ENCODE peak calls at places on chromosomes 6 and 20, in five cellular contexts. D is heart left ventricle, V is lower leg skin, I is tibial nerve, J is ovary. O is an unnamed sample.
A peak's percentile ranks its signal among the peaks of the same experiment; 100 is the strongest.

GRCh38 chr6:158402184-158402583 is 89.9 kb downstream of the TULP4 start:
- DNase-seq in D (no peak), V (no peak), I (no peak), J (no peak), O (no peak)

GRCh38 chr6:29005183-29005885 is at the start of gene ZNF311:
- DNase-seq in D (no peak), V (peak; percentile 67), I (peak; percentile 60), J (peak; percentile 54), O (peak; percentile 60)

GRCh38 chr6:15549371-15549770 is 113.5 kb downstream of the DTNBP1 start:
- DNase-seq in D (no peak), V (no peak), I (no peak), J (no peak), O (no peak)

GRCh38 chr20:19964289-19965263 is 52.6 kb upstream of the NAA20 start:
- DNase-seq in D (peak; percentile 70), V (peak; percentile 89), I (peak; percentile 67), J (peak; percentile 55), O (peak; percentile 53)

GRCh38 chr6:33808781-33809180 is 5.0 kb upstream of the MLN start:
- DNase-seq in D (no peak), V (no peak), I (no peak), J (no peak), O (no peak)

GRCh38 chr20:5215592-5216304 is 88.9 kb downstream of the CDS2 start:
- DNase-seq in D (no peak), V (no peak), I (no peak), J (no peak), O (no peak)

GRCh38 chr6:10837009-10837691 is 1.2 kb downstream of the MAK start:
- DNase-seq in D (peak; percentile 66), V (no peak), I (peak; percentile 17), J (peak; percentile 22), O (peak; percentile 16)

GRCh38 chr6:138817799-138818198 is 21.9 kb downstream of the ECT2L start:
- DNase-seq in D (no peak), V (peak; percentile 85), I (no peak), J (no peak), O (peak; percentile 89)

GRCh38 chr6:105594821-105595220 is 191.9 kb upstream of the PREP start:
- DNase-seq in D (no peak), V (no peak), I (no peak), J (no peak), O (no peak)

GRCh38 chr6:135953800-135954199 is 102.3 kb downstream of the PDE7B start:
- DNase-seq in D (no peak), V (no peak), I (no peak), J (no peak), O (no peak)

GRCh38 chr6:105569706-105570105 is 166.8 kb upstream of the PREP start:
- DNase-seq in D (no peak), V (no peak), I (no peak), J (no peak), O (no peak)

GRCh38 chr6:106685833-106686232 is 56.5 kb downstream of the QRSL1 start:
- DNase-seq in D (no peak), V (no peak), I (no peak), J (no peak), O (no peak)

GRCh38 chr20:21265457-21266190 is 37.5 kb upstream of the XRN2 start:
- DNase-seq in D (no peak), V (no peak), I (no peak), J (no peak), O (no peak)

GRCh38 chr6:158233214-158233795 is 65.2 kb downstream of the GTF2H5 start:
- DNase-seq in D (no peak), V (no peak), I (no peak), J (no peak), O (no peak)

GRCh38 chr6:123806561-123806960 is 2.9 kb downstream of the NKAIN2 start:
- DNase-seq in D (no peak), V (no peak), I (no peak), J (no peak), O (no peak)

GRCh38 chr6:159594750-159595117 is 98.3 kb downstream of the SOD2 start:
- DNase-seq in D (no peak), V (no peak), I (no peak), J (no peak), O (no peak)

GRCh38 chr6:105601541-105602174 is 198.8 kb upstream of the PREP start:
- DNase-seq in D (peak; percentile 53), V (peak; percentile 91), I (peak; percentile 67), J (no peak), O (peak; percentile 67)

GRCh38 chr6:136592930-136593673 is 42.9 kb upstream of the MAP7 start:
- DNase-seq in D (no peak), V (no peak), I (no peak), J (no peak), O (no peak)

GRCh38 chr20:56072165-56072564 is 66.8 kb upstream of the CBLN4 start:
- DNase-seq in D (no peak), V (no peak), I (no peak), J (no peak), O (no peak)

GRCh38 chr6:157096522-157096921 is 226.8 kb downstream of the TMEM242 start:
- DNase-seq in D (no peak), V (no peak), I (no peak), J (no peak), O (no peak)

GRCh38 chr6:32763417-32763816 is at the start of gene HLA-DQB2:
- DNase-seq in D (no peak), V (no peak), I (no peak), J (no peak), O (no peak)

GRCh38 chr6:108497883-108498282 is 62.8 kb upstream of the FOXO3 start:
- DNase-seq in D (no peak), V (no peak), I (no peak), J (no peak), O (peak; percentile 12)

GRCh38 chr6:125267806-125268523 is 33.8 kb downstream of the HDDC2 start:
- DNase-seq in D (no peak), V (no peak), I (no peak), J (no peak), O (no peak)

GRCh38 chr6:73695619-73696421 is at the start of gene CD109:
- DNase-seq in D (peak; percentile 74), V (peak; percentile 63), I (peak; percentile 41), J (peak; percentile 43), O (peak; percentile 11)

GRCh38 chr6:75201901-75202672 is 3.8 kb downstream of the COL12A1 start:
- DNase-seq in D (no peak), V (no peak), I (peak; percentile 33), J (peak; percentile 65), O (peak; percentile 16)

GRCh38 chr6:101689695-101690094 is 296.2 kb downstream of the GRIK2 start:
- DNase-seq in D (no peak), V (no peak), I (no peak), J (no peak), O (no peak)

GRCh38 chr6:47047479-47048411 is 5.6 kb upstream of the ADGRF1 start:
- DNase-seq in D (no peak), V (peak; percentile 48), I (peak; percentile 74), J (no peak), O (peak; percentile 52)
- TF ChIP-seq CTCF in D (peak; percentile 67), V (peak; percentile 41), I (peak; percentile 73), J (peak; percentile 34), O (peak; percentile 69)

GRCh38 chr20:38338849-38339520 is 7.3 kb upstream of the LBP start:
- DNase-seq in D (no peak), V (no peak), I (peak; percentile 35), J (no peak), O (no peak)

GRCh38 chr20:38340693-38341092 is 5.6 kb upstream of the LBP start:
- DNase-seq in D (no peak), V (no peak), I (no peak), J (no peak), O (no peak)

GRCh38 chr20:38337561-38338140 is 8.6 kb upstream of the LBP start:
- DNase-seq in D (no peak), V (no peak), I (no peak), J (no peak), O (no peak)

GRCh38 chr20:38342196-38342595 is 4.1 kb upstream of the LBP start:
- DNase-seq in D (no peak), V (no peak), I (no peak), J (no peak), O (no peak)

DNA sequence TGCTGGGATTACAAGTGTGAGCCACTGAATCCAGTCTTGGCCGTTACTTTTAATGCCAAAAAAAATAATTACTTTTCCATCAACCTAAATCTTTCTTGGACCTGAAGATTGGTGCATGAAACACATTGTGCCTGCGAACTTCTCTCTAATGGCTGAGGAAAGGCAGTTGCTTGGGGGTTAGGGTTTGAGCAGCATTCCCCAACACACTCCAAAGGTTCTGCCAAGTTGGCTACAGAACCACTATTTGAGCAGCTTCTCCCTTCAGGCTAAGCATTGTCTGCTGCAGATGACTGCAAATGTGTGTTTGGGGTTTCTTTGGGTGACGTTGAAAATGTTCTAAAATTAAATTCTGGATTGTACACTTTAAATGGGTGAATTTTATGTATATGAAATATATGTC is 6.3 kb upstream of the LBP start:
- DNase-seq in D (no peak), V (no peak), I (no peak), J (no peak), O (no peak)
- H3K4me3 ChIP-seq in D (no peak overlapping the region), V (no peak overlapping the region), I (no peak overlapping the region), J (no peak overlapping the region), O (no peak overlapping the region)

GRCh38 chr20:17657079-17657825 is 24.8 kb downstream of the RRBP1 start:
- DNase-seq in D (no peak), V (no peak), I (no peak), J (no peak), O (no peak)

GRCh38 chr20:17660667-17661066 is 21.4 kb downstream of the RRBP1 start:
- DNase-seq in D (no peak), V (no peak), I (no peak), J (no peak), O (no peak)

GRCh38 chr20:17659801-17660200 is 22.2 kb downstream of the RRBP1 start:
- DNase-seq in D (no peak), V (no peak), I (no peak), J (no peak), O (no peak)

GRCh38 chr20:17657898-17658647 is 24.0 kb downstream of the RRBP1 start:
- DNase-seq in D (no peak), V (no peak), I (no peak), J (no peak), O (no peak)

GRCh38 chr20:17658648-17658993 is 23.4 kb downstream of the RRBP1 start:
- DNase-seq in D (no peak), V (no peak), I (no peak), J (no peak), O (no peak)
- TF ChIP-seq POLR2A in D (no peak), V (no peak), I (no peak), J (no peak), O (no peak)

DNA sequence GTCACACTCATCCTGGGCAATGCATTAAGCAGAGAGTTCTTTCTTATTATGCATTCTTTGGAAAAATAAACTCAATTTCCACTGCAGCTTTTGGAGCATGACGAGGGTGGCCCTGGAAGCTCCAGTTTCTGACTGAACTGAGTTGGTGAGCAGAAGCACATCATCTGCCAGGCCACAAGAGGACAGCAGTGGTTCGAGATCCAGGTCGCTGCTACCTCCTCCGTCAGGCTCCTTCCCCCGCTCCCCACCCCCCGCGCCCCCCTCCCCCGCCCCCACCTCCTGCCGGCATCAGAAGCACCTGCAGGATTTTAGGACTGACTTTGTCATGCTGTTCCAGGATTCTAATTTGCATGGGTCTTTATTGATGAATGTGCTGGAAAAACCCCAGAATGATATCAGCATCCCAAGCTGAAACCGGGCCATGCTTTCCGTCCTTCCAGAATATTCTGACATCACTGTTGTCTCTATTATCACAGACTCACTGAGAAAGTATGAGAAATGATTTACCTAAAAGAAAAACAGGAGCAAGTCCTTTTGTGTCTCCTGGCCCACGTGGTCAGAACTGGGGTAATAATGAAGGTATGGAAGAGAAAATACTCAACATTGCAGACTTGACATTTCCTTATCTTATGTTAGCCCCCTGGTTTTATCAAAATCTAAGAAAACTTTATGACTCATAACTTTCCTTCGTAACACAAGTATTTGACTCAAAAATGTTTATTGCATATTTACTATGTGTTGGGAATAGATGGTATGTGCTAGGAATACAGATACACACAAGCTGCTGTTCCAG is 220.1 kb upstream of the EXOC2 start:
- DNase-seq in D (no peak), V (peak; percentile 25), I (peak; percentile 7), J (no peak), O (peak; percentile 21)
- TF ChIP-seq CTCF in D (no peak), V (no peak), I (peak; percentile 16), J (no peak), O (no peak)

O was measured in transverse colon.